ENCODE peak calls at places on chromosome 17, in four cellular contexts. M, A, X and D are unnamed samples.

GRCh38 chr17:2137342-2138098 is 82.6 kb downstream of the HIC1 start:
- DNase-seq in X (peak), M (no peak), A (no peak), D (no peak)

GRCh38 chr17:47704781-47705180 is 10.8 kb downstream of the TBKBP1 start:
- DNase-seq in X (no peak), A (no peak), M (no peak), D (no peak)

GRCh38 chr17:9241371-9241712 is 220.0 kb downstream of the NTN1 start:
- DNase-seq in M (no peak), X (no peak), A (no peak), D (peak)

GRCh38 chr17:17367931-17368330 is 64.8 kb downstream of the NT5M start:
- DNase-seq in M (no peak), A (no peak), X (no peak), D (peak)

GRCh38 chr17:47905221-47905733 is 9.2 kb downstream of the SP2 start:
- DNase-seq in M (no peak), A (peak), X (no peak), D (no peak)

GRCh38 chr17:75544250-75544649 is 18.8 kb downstream of the LLGL2 start:
- DNase-seq in A (no peak), X (no peak), M (no peak), D (no peak)

GRCh38 chr17:47857551-47858410 is 6.8 kb upstream of the SP6 start:
- DNase-seq in A (no peak), M (no peak), X (no peak), D (no peak)

GRCh38 chr17:2436516-2436915 is 35.7 kb upstream of the MNT start:
- DNase-seq in X (no peak), M (no peak), A (no peak), D (no peak)

GRCh38 chr17:47913050-47913449 is 17.0 kb downstream of the SP2 start:
- DNase-seq in A (no peak), M (no peak), X (no peak), D (no peak)

GRCh38 chr17:73711184-73711583 is 66.9 kb upstream of the SDK2 start:
- DNase-seq in A (no peak), M (no peak), X (peak), D (no peak)

GRCh38 chr17:47941246-47941997 is at the start of gene PNPO:
- DNase-seq in M (peak), X (peak), A (peak), D (peak)

GRCh38 chr17:59643159-59643857 is 23.6 kb downstream of the CLTC start:
- DNase-seq in M (no peak), A (no peak), X (no peak), D (no peak)

GRCh38 chr17:2901582-2901981 is 105.3 kb downstream of the RAP1GAP2 start:
- DNase-seq in X (no peak), A (no peak), M (no peak), D (peak)

GRCh38 chr17:55327225-55328088 is 62.7 kb downstream of the HLF start:
- DNase-seq in A (peak), X (no peak), M (no peak), D (no peak)

GRCh38 chr17:31653710-31654109 is 205.3 kb downstream of the COPRS start:
- DNase-seq in X (no peak), M (no peak), A (no peak), D (no peak)

GRCh38 chr17:14481664-14482063 is 180.8 kb downstream of the HS3ST3B1 start:
- DNase-seq in X (no peak), M (no peak), A (no peak), D (no peak)

GRCh38 chr17:15453246-15453645 is 14.2 kb downstream of the CDRT4 start:
- DNase-seq in X (no peak), A (no peak), M (no peak), D (no peak)

GRCh38 chr17:74190154-74190553 is 13.3 kb upstream of the RPL38 start:
- DNase-seq in M (peak), X (no peak), A (peak), D (peak)

GRCh38 chr17:45302649-45303173 is 14.1 kb downstream of the MAP3K14 start:
- DNase-seq in A (no peak), M (no peak), X (peak), D (no peak)

GRCh38 chr17:4234406-4234805 is 29.4 kb downstream of the ANKFY1 start:
- DNase-seq in X (no peak), A (no peak), M (no peak), D (no peak)

GRCh38 chr17:64066709-64067108 is 46.3 kb upstream of the ICAM2 start:
- DNase-seq in X (no peak), A (no peak), M (no peak), D (no peak)

GRCh38 chr17:41149652-41149985 is at the start of gene KRTAP4-5:
- DNase-seq in M (no peak), X (no peak), A (no peak), D (no peak)

GRCh38 chr17:73710095-73710592 is 65.9 kb upstream of the SDK2 start:
- DNase-seq in M (peak), X (peak), A (peak), D (peak)

GRCh38 chr17:81518785-81519283 is 6.2 kb upstream of the ACTG1 start:
- DNase-seq in X (no peak), M (peak), A (no peak), D (no peak)

GRCh38 chr17:50326831-50327364 is 19.0 kb upstream of the XYLT2 start:
- DNase-seq in M (no peak), X (peak), A (no peak), D (no peak)

GRCh38 chr17:58096892-58097291 is 13.7 kb downstream of the DYNLL2 start:
- DNase-seq in X (no peak), A (no peak), M (no peak), D (no peak)

GRCh38 chr17:78111012-78111726 is 17.4 kb downstream of the TMC6 start:
- DNase-seq in M (no peak), A (no peak), X (no peak), D (no peak)

GRCh38 chr17:82574041-82574440 is 54.5 kb downstream of the FOXK2 start:
- DNase-seq in A (no peak), X (no peak), M (no peak), D (no peak)

GRCh38 chr17:31650756-31651520 is 208.1 kb downstream of the COPRS start:
- DNase-seq in A (no peak), X (no peak), M (no peak), D (no peak)

GRCh38 chr17:57946798-57947358 is 8.3 kb downstream of the CUEDC1 start:
- DNase-seq in A (peak), X (peak), M (peak), D (no peak)

GRCh38 chr17:16425698-16426659 is 10.6 kb downstream of the TRPV2 start:
- DNase-seq in X (no peak), A (peak), M (no peak), D (no peak)

GRCh38 chr17:18172528-18173278 is 10.9 kb upstream of the ALKBH5 start:
- DNase-seq in M (no peak), A (no peak), X (no peak), D (peak)

GRCh38 chr17:62110923-62111484 is 45.9 kb upstream of the MED13 start:
- DNase-seq in M (no peak), A (no peak), X (no peak), D (no peak)

GRCh38 chr17:37698132-37698615 is 46.7 kb downstream of the HNF1B start:
- DNase-seq in X (no peak), A (peak), M (peak), D (no peak)

GRCh38 chr17:1904273-1905052 is 74.7 kb downstream of the RPA1 start:
- DNase-seq in A (peak), X (peak), M (no peak), D (no peak)

GRCh38 chr17:2213291-2213960 is 90.2 kb downstream of the SMG6 start:
- DNase-seq in X (no peak), M (no peak), A (no peak), D (no peak)

GRCh38 chr17:67594115-67594878 is 123.4 kb upstream of the NOL11 start:
- DNase-seq in A (peak), M (no peak), X (peak), D (no peak)

GRCh38 chr17:2020721-2021120 is 4.4 kb downstream of the RTN4RL1 start:
- DNase-seq in X (no peak), A (no peak), M (no peak), D (no peak)

GRCh38 chr17:66338937-66339336 is 36.5 kb downstream of the PRKCA start:
- DNase-seq in X (no peak), M (no peak), A (no peak), D (no peak)

GRCh38 chr17:55116440-55116914 is 147.9 kb downstream of the STXBP4 start:
- DNase-seq in X (no peak), A (peak), M (no peak), D (no peak)

GRCh38 chr17:19939993-19940721 is 37.5 kb downstream of the AKAP10 start:
- DNase-seq in M (no peak), X (no peak), A (no peak), D (no peak)

GRCh38 chr17:19945009-19945650 is 32.5 kb downstream of the AKAP10 start:
- DNase-seq in A (no peak), M (no peak), X (no peak), D (no peak)

GRCh38 chr17:19940722-19941464 is 36.7 kb downstream of the AKAP10 start:
- DNase-seq in M (no peak), X (no peak), A (peak), D (no peak)

GRCh38 chr17:19943599-19943998 is 34.0 kb downstream of the AKAP10 start:
- DNase-seq in A (no peak), X (no peak), M (no peak), D (no peak)

DNA sequence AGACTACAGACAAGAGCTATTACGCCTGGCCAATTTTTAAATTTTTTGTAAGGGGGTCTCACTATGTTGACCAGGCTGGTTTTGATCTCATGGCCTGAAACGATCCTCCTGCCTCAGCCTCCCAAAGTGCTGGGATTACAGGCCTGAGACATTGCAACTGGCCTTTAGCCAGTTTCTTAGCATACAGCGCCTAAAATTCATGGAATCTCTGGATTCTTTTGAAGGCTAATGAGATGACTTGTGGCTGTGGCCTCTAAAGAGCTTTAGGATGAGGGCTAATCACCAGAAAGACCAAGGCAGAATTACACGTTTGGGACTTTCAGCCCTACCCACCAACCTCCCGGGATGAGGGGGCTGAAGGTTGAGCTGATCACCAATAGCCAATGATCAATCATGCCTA is 34.6 kb downstream of the AKAP10 start:
- DNase-seq in M (no peak), X (no peak), A (no peak), D (no peak)
- TF ChIP-seq PBX3 in M (no peak), X (no peak), A (no peak), D (no peak)

DNA sequence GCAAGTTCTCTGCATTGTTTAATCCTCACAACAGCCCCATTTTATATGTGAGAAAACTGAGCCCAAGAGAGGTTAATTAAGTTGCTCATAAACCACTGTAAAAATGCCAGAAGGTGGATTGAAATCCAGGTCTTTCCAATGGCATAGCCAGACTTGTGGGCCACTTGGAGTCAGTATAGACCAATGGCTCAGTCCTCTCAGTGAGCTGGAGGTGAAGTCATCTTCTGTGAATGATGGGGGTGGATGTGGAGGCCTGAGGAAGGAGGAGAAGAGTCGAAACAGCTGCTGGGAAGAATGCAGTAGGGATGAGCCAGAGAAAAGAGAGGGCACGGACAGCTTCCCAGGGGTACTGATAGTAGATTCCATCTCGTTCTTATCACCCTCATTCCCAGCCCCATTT is 213.4 kb downstream of the SOX9 start:
- DNase-seq in M (no peak), X (no peak), A (no peak), D (no peak)
- TF ChIP-seq PBX3 in M (no peak), X (no peak), A (no peak), D (no peak)

GRCh38 chr17:42778570-42778969 is 1.8 kb upstream of the WNK4 start:
- DNase-seq in X (no peak), M (no peak), A (no peak), D (no peak)
- TF ChIP-seq PBX3 in X (no peak), M (no peak), A (no peak), D (no peak)

DNA sequence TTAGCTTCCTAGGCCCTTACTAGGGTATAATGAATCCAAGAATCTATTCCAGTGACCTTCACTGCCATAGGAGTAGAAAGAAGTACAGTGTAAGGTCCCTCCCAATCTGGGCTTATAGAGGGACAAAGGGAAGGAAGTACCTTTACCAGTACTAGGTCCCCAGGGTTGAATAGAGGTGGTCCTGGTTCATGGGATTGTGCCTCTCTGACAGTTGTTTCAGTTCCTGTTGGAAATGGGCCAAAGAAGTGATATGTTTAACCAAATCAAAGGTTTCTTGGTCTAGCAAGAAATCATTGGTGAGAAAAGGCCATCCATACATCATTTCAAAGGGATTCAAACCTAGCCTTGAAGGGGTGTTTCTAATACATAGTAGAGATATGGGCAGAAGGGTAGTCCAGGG is 16.0 kb upstream of the ZNHIT3 start:
- DNase-seq in A (no peak), X (no peak), M (no peak), D (no peak)
- TF ChIP-seq PBX3 in A (no peak), X (no peak), M (no peak), D (no peak)

GRCh38 chr17:7460850-7461660 is 16.2 kb downstream of the CHRNB1 start:
- DNase-seq in X (no peak), M (no peak), A (no peak), D (no peak)

GRCh38 chr17:7464081-7464480 is 15.3 kb downstream of the ZBTB4 start:
- DNase-seq in X (no peak), M (no peak), A (no peak), D (no peak)

GRCh38 chr17:7459961-7460545 is 15.2 kb downstream of the CHRNB1 start:
- DNase-seq in M (no peak), A (no peak), X (no peak), D (no peak)

GRCh38 chr17:7463368-7463846 is 16.0 kb downstream of the ZBTB4 start:
- DNase-seq in X (no peak), A (no peak), M (no peak), D (no peak)

GRCh38 chr17:7462474-7463367 is 16.7 kb downstream of the ZBTB4 start:
- DNase-seq in X (no peak), M (no peak), A (no peak), D (no peak)
- TF ChIP-seq PBX3 in X (no peak), M (no peak), A (no peak), D (no peak)